ENCODE peak calls at places on chromosomes 4 and X, in four cellular contexts. One of them, this sample, is unnamed.

GRCh38 chr4:185662030-185662778 is 126.9 kb upstream of the PDLIM3 start:
- DNase-seq in activated naive CD8-positive, alpha-beta T cell treated with anti-CD3 and anti-CD28 coated beads, Interleukin-2, amount 50 U/mL, for 16 hours: no peak
- DNase-seq in cardiac muscle cell: no peak
- DNase-seq in pulmonary artery endothelial cell: no peak
- DNase-seq in this sample: no peak

GRCh38 chrX:104288961-104289360 is 34.2 kb upstream of the ESX1 start:
- DNase-seq in cardiac muscle cell: no peak
- DNase-seq in pulmonary artery endothelial cell: no peak
- DNase-seq in activated naive CD8-positive, alpha-beta T cell treated with anti-CD3 and anti-CD28 coated beads, Interleukin-2, amount 50 U/mL, for 16 hours: no peak
- DNase-seq in this sample: no peak

GRCh38 chr4:2261853-2262144 is at the start of gene MXD4:
- DNase-seq in cardiac muscle cell: no peak
- DNase-seq in pulmonary artery endothelial cell: no peak
- DNase-seq in activated naive CD8-positive, alpha-beta T cell treated with anti-CD3 and anti-CD28 coated beads, Interleukin-2, amount 50 U/mL, for 16 hours: no peak
- DNase-seq in this sample: no peak

GRCh38 chrX:73563740-73564073 is 710 bp downstream of the CHIC1 start:
- DNase-seq in cardiac muscle cell: no peak
- DNase-seq in activated naive CD8-positive, alpha-beta T cell treated with anti-CD3 and anti-CD28 coated beads, Interleukin-2, amount 50 U/mL, for 16 hours: no peak
- DNase-seq in pulmonary artery endothelial cell: no peak
- DNase-seq in this sample: no peak

GRCh38 chr4:91116861-91117260 is 989.7 kb downstream of the CCSER1 start:
- DNase-seq in activated naive CD8-positive, alpha-beta T cell treated with anti-CD3 and anti-CD28 coated beads, Interleukin-2, amount 50 U/mL, for 16 hours: no peak
- DNase-seq in cardiac muscle cell: peak
- DNase-seq in pulmonary artery endothelial cell: no peak
- DNase-seq in this sample: peak

GRCh38 chrX:150119323-150119722 is 181.0 kb upstream of the EOLA2 start:
- DNase-seq in pulmonary artery endothelial cell: no peak
- DNase-seq in activated naive CD8-positive, alpha-beta T cell treated with anti-CD3 and anti-CD28 coated beads, Interleukin-2, amount 50 U/mL, for 16 hours: no peak
- DNase-seq in cardiac muscle cell: no peak
- DNase-seq in this sample: no peak

GRCh38 chr4:133275246-133275645 is 126.2 kb downstream of the PCDH10 start:
- DNase-seq in pulmonary artery endothelial cell: no peak
- DNase-seq in cardiac muscle cell: no peak
- DNase-seq in activated naive CD8-positive, alpha-beta T cell treated with anti-CD3 and anti-CD28 coated beads, Interleukin-2, amount 50 U/mL, for 16 hours: no peak
- DNase-seq in this sample: no peak

GRCh38 chrX:67353651-67354370 is 190.0 kb upstream of the AR start:
- DNase-seq in pulmonary artery endothelial cell: no peak
- DNase-seq in activated naive CD8-positive, alpha-beta T cell treated with anti-CD3 and anti-CD28 coated beads, Interleukin-2, amount 50 U/mL, for 16 hours: no peak
- DNase-seq in cardiac muscle cell: no peak
- DNase-seq in this sample: no peak

GRCh38 chr4:106494066-106494465 is 125.5 kb upstream of the GIMD1 start:
- DNase-seq in activated naive CD8-positive, alpha-beta T cell treated with anti-CD3 and anti-CD28 coated beads, Interleukin-2, amount 50 U/mL, for 16 hours: no peak
- DNase-seq in cardiac muscle cell: no peak
- DNase-seq in pulmonary artery endothelial cell: no peak
- DNase-seq in this sample: no peak

GRCh38 chr4:38768968-38769394 is 13.8 kb downstream of the TLR10 start:
- DNase-seq in activated naive CD8-positive, alpha-beta T cell treated with anti-CD3 and anti-CD28 coated beads, Interleukin-2, amount 50 U/mL, for 16 hours: no peak
- DNase-seq in cardiac muscle cell: peak
- DNase-seq in pulmonary artery endothelial cell: no peak
- DNase-seq in this sample: no peak

GRCh38 chr4:24067781-24068193 is 177.9 kb upstream of the PPARGC1A start:
- DNase-seq in pulmonary artery endothelial cell: no peak
- DNase-seq in activated naive CD8-positive, alpha-beta T cell treated with anti-CD3 and anti-CD28 coated beads, Interleukin-2, amount 50 U/mL, for 16 hours: no peak
- DNase-seq in cardiac muscle cell: peak
- DNase-seq in this sample: no peak

GRCh38 chrX:50115973-50116372 is 84.8 kb downstream of the AKAP4 start:
- DNase-seq in pulmonary artery endothelial cell: no peak
- DNase-seq in activated naive CD8-positive, alpha-beta T cell treated with anti-CD3 and anti-CD28 coated beads, Interleukin-2, amount 50 U/mL, for 16 hours: no peak
- DNase-seq in cardiac muscle cell: no peak
- DNase-seq in this sample: no peak

GRCh38 chr4:160745126-160745525 is 1418.7 kb downstream of the FSTL5 start:
- DNase-seq in activated naive CD8-positive, alpha-beta T cell treated with anti-CD3 and anti-CD28 coated beads, Interleukin-2, amount 50 U/mL, for 16 hours: no peak
- DNase-seq in cardiac muscle cell: no peak
- DNase-seq in pulmonary artery endothelial cell: no peak
- DNase-seq in this sample: no peak

GRCh38 chr4:174256277-174256713 is 27.2 kb downstream of the FBXO8 start:
- DNase-seq in activated naive CD8-positive, alpha-beta T cell treated with anti-CD3 and anti-CD28 coated beads, Interleukin-2, amount 50 U/mL, for 16 hours: no peak
- DNase-seq in cardiac muscle cell: peak
- DNase-seq in pulmonary artery endothelial cell: no peak
- DNase-seq in this sample: no peak

GRCh38 chrX:19625612-19626011 is 110.3 kb upstream of the MAP3K15 start:
- DNase-seq in activated naive CD8-positive, alpha-beta T cell treated with anti-CD3 and anti-CD28 coated beads, Interleukin-2, amount 50 U/mL, for 16 hours: no peak
- DNase-seq in cardiac muscle cell: no peak
- DNase-seq in pulmonary artery endothelial cell: no peak
- DNase-seq in this sample: no peak

GRCh38 chr4:102451266-102451665 is 49.9 kb upstream of the NFKB1 start:
- DNase-seq in pulmonary artery endothelial cell: no peak
- DNase-seq in cardiac muscle cell: no peak
- DNase-seq in activated naive CD8-positive, alpha-beta T cell treated with anti-CD3 and anti-CD28 coated beads, Interleukin-2, amount 50 U/mL, for 16 hours: no peak
- DNase-seq in this sample: no peak

GRCh38 chr4:76723373-76723772 is 174.6 kb downstream of the SOWAHB start:
- DNase-seq in pulmonary artery endothelial cell: no peak
- DNase-seq in cardiac muscle cell: peak
- DNase-seq in activated naive CD8-positive, alpha-beta T cell treated with anti-CD3 and anti-CD28 coated beads, Interleukin-2, amount 50 U/mL, for 16 hours: no peak
- DNase-seq in this sample: no peak

GRCh38 chr4:5125326-5125725 is 74.0 kb downstream of the STK32B start:
- DNase-seq in cardiac muscle cell: no peak
- DNase-seq in pulmonary artery endothelial cell: no peak
- DNase-seq in activated naive CD8-positive, alpha-beta T cell treated with anti-CD3 and anti-CD28 coated beads, Interleukin-2, amount 50 U/mL, for 16 hours: no peak
- DNase-seq in this sample: no peak

GRCh38 chr4:31461425-31461824 is 741.3 kb downstream of the PCDH7 start:
- DNase-seq in cardiac muscle cell: no peak
- DNase-seq in pulmonary artery endothelial cell: no peak
- DNase-seq in activated naive CD8-positive, alpha-beta T cell treated with anti-CD3 and anti-CD28 coated beads, Interleukin-2, amount 50 U/mL, for 16 hours: no peak
- DNase-seq in this sample: no peak

This sample was measured in SK-N-SH.